ENCODE peak calls at places on chromosomes 7 and 10, in seven cellular contexts. Y is heart left ventricle; N is lower lobe of right lung; J is SK-N-MC; X is Panc1; W is CD4-positive, alpha-beta memory T cell; U is CD8-positive, alpha-beta T cell. P is an unnamed sample. For H3K9me3, the result is how much of the 10 kb centered on the place peaks cover.

GRCh38 chr7:45617166-45617565 is 43.0 kb downstream of the ADCY1 start:
- DNase-seq in W (no peak), Y (no peak), X (no peak), N (no peak), J (no peak), U (no peak), P (no peak)

GRCh38 chr10:101071266-101071884 is 9.6 kb downstream of the KAZALD1 start:
- DNase-seq in Y (peak), J (no peak), N (peak), U (no peak), X (no peak), W (no peak), P (no peak)

GRCh38 chr10:15352818-15353217 is 18.3 kb downstream of the FAM171A1 start:
- DNase-seq in U (no peak), Y (no peak), X (no peak), W (no peak), N (no peak), J (no peak), P (no peak)

GRCh38 chr7:27899601-27900000 is 159.6 kb downstream of the TAX1BP1 start:
- DNase-seq in Y (no peak), X (no peak), U (no peak), J (no peak), N (no peak), W (no peak), P (no peak)

GRCh38 chr10:80132299-80133139 is at the start of gene PLAC9:
- DNase-seq in J (no peak), X (no peak), Y (peak), N (peak), U (no peak), W (no peak), P (no peak)

GRCh38 chr7:18096087-18096486 is 68.4 kb upstream of the PRPS1L1 start:
- DNase-seq in W (no peak), Y (no peak), U (no peak), X (no peak), N (no peak), J (no peak), P (no peak)

GRCh38 chr7:141221007-141221612 is 147.2 kb downstream of the TMEM178B start:
- DNase-seq in U (no peak), Y (no peak), J (no peak), X (no peak), W (no peak), N (no peak), P (no peak)

GRCh38 chr7:137958593-137959431 is 43.1 kb downstream of the CREB3L2 start:
- DNase-seq in J (no peak), U (no peak), Y (no peak), X (no peak), N (no peak), W (no peak), P (no peak)

GRCh38 chr7:18180685-18181084 is 153.0 kb upstream of the PRPS1L1 start:
- DNase-seq in Y (no peak), U (no peak), N (no peak), X (no peak), W (no peak), J (no peak), P (no peak)

GRCh38 chr10:72075184-72076115 is 12.9 kb downstream of the SPOCK2 start:
- DNase-seq in X (no peak), W (no peak), J (no peak), U (no peak), N (peak), Y (peak), P (no peak)

GRCh38 chr7:117114272-117114671 is 161.0 kb downstream of the ST7 start:
- DNase-seq in N (no peak), J (no peak), X (no peak), Y (no peak), U (no peak), W (no peak), P (no peak)

GRCh38 chr10:37812290-37812689 is 45.1 kb downstream of the ZNF248 start:
- DNase-seq in J (no peak), N (no peak), X (no peak), Y (no peak), W (no peak), U (no peak), P (no peak)

GRCh38 chr10:37816290-37816689 is 41.1 kb downstream of the ZNF248 start:
- DNase-seq in J (no peak), N (no peak), W (no peak), U (no peak), Y (no peak), X (no peak), P (no peak)

DNA sequence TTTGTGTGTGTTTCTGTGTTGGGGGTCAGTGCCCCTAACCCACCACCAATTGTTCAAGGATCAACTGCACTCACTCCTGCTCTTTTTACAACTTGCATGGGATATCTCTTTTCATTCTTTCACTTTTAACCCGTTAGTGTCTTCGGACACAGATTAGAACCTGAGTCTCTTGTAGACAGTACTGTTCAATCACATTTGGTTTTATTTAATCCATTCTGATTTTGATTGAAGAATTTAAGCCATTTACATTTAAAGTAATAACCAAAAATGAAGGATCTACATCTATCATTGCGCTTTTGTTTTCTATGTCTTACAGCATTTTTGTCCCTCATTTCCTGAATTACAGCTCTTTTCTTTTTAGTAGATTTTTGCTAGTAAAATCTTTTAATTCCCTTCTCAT is 43.6 kb downstream of the ZNF248 start:
- DNase-seq in U (no peak), J (no peak), N (no peak), X (no peak), W (no peak), Y (no peak), P (no peak)
- H3K9me3 ChIP-seq in U (under half), J (under half), N (half or more), X (under half), W (under half), Y (under half), P (under half)

DNA sequence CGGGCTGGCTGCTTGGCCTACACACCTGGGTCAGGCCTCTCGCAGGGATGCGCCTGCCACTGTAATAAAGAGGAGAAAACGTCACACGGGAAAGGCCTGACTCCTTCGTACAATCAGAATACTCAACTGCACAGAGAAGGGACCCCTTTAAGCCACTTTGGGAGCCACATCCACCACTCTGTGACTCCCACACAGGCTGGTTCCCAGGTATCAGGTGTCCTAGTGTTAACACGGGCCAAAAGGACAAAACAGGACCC is 5.8 kb upstream of the ZNF736 start:
- DNase-seq in U (no peak), N (no peak), W (no peak), Y (no peak), J (no peak), X (no peak), P (no peak)
- H3K9me3 ChIP-seq in U (under half), N (under half), W (under half), Y (under half), J (under half), X (under half), P (under half)

DNA sequence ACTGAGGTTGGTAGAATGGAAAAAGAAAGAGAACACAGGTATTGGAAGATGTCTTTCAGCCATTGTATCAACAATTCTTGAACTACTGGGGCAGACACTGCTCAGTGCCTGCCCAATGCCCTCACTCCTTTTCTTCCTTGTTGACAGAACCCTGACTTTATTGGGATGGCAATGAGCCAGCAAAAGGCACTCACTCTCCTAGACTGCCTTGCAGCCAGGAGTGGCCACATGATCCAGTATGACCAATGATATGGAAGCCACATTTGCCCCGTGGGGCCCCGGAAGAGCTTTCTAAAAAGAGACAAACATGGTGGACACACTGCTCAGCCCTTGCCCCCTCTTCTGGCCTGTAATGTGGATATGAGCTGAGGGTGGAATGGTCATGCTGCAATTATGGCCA is 88.6 kb upstream of the ZNF716 start:
- DNase-seq in W (no peak), J (no peak), U (no peak), N (no peak), X (no peak), Y (no peak), P (no peak)
- H3K9me3 ChIP-seq in W (under half), J (under half), U (under half), N (under half), X (under half), Y (under half), P (under half)

GRCh38 chr10:63421591-63421990 is 44.2 kb downstream of the JMJD1C start:
- DNase-seq in W (peak), J (no peak), U (no peak), Y (no peak), N (no peak), X (no peak), P (no peak)
- H3K9me3 ChIP-seq in W (under half), J (under half), U (under half), Y (under half), N (under half), X (under half), P (under half)

DNA sequence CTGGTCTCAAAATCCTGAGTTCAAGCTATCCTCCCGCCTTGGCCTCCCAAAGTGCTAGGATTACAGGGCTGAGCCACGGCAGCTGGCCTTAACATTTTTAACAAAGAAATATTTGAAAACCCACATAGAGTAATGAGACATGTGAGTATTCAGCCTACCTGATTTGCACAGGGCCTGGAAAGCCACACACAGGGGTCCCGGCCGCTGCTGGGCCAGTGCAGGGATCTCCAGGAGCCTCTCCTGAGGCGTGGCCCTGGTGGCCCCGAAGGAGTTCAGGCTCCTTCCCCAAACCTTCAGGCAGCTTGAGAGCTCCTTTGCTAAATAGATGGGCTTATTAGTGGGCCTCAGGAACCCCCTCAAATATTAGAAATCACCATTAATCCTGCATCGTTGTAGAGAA is 18.7 kb downstream of the CNPY1 start:
- DNase-seq in Y (no peak), J (no peak), N (no peak), X (no peak), U (no peak), W (no peak), P (no peak)
- H3K9me3 ChIP-seq in Y (under half), J (under half), N (under half), X (under half), U (under half), W (under half), P (under half)

GRCh38 chr7:157682064-157682945 is 345.5 kb downstream of the DNAJB6 start:
- DNase-seq in W (no peak), X (no peak), Y (no peak), J (no peak), U (no peak), N (no peak), P (no peak)
- H3K9me3 ChIP-seq in W (under half), X (under half), Y (under half), J (under half), U (under half), N (under half), P (under half)

GRCh38 chr7:56474271-56474670 is 358.1 kb upstream of the NUPR2 start:
- DNase-seq in W (no peak), Y (no peak), X (no peak), N (no peak), U (no peak), J (no peak), P (no peak)
- H3K9me3 ChIP-seq in W (under half), Y (under half), X (under half), N (half or more), U (under half), J (under half), P (under half)

GRCh38 chr10:51048792-51049191 is 25.5 kb upstream of the PRKG1 start:
- DNase-seq in J (no peak), N (no peak), U (no peak), W (no peak), X (no peak), Y (no peak), P (no peak)

GRCh38 chr10:51047857-51048256 is 26.4 kb upstream of the PRKG1 start:
- DNase-seq in Y (no peak), U (no peak), J (no peak), X (no peak), W (no peak), N (no peak), P (no peak)

GRCh38 chr10:51052152-51052551 is 22.1 kb upstream of the PRKG1 start:
- DNase-seq in X (no peak), J (no peak), Y (no peak), U (no peak), N (no peak), W (no peak), P (no peak)

GRCh38 chr10:51046668-51047067 is 27.6 kb upstream of the PRKG1 start:
- DNase-seq in Y (no peak), X (no peak), W (no peak), N (no peak), U (no peak), J (no peak), P (no peak)
- H3K9me3 ChIP-seq in Y (under half), X (under half), W (under half), N (under half), U (under half), J (under half), P (under half)